ENCODE peak calls at places on chromosome 19, in seven cellular contexts. One of them, this sample, is unnamed.

GRCh38 chr19:4556574-4557185 is 2.8 kb downstream of the SEMA6B start:
- DNase-seq in stomach: no peak
- DNase-seq in astrocyte: no peak
- DNase-seq in left lung: no peak
- DNase-seq in heart left ventricle: no peak
- DNase-seq in fibroblast of lung: no peak
- DNase-seq in breast epithelium: no peak
- DNase-seq in this sample: no peak

GRCh38 chr19:40733149-40733548 is 16.2 kb downstream of the ITPKC start:
- DNase-seq in left lung: no peak
- DNase-seq in breast epithelium: no peak
- DNase-seq in astrocyte: no peak
- DNase-seq in fibroblast of lung: no peak
- DNase-seq in heart left ventricle: no peak
- DNase-seq in stomach: no peak
- DNase-seq in this sample: no peak

GRCh38 chr19:7549749-7550148 is 14.2 kb downstream of the PNPLA6 start:
- DNase-seq in breast epithelium: no peak
- DNase-seq in left lung: no peak
- DNase-seq in stomach: no peak
- DNase-seq in heart left ventricle: no peak
- DNase-seq in astrocyte: no peak
- DNase-seq in fibroblast of lung: no peak
- DNase-seq in this sample: no peak

GRCh38 chr19:31658993-31659896 is 310.0 kb upstream of the TSHZ3 start:
- DNase-seq in left lung: no peak
- DNase-seq in breast epithelium: no peak
- DNase-seq in stomach: no peak
- DNase-seq in fibroblast of lung: no peak
- DNase-seq in astrocyte: no peak
- DNase-seq in heart left ventricle: no peak
- DNase-seq in this sample: no peak

GRCh38 chr19:7679017-7679720 is 1.5 kb upstream of the TRAPPC5 start:
- DNase-seq in astrocyte: no peak
- DNase-seq in stomach: no peak
- DNase-seq in fibroblast of lung: no peak
- DNase-seq in left lung: no peak
- DNase-seq in breast epithelium: no peak
- DNase-seq in heart left ventricle: peak
- DNase-seq in this sample: peak

GRCh38 chr19:55667958-55668357 is 7.1 kb upstream of the EPN1 start:
- DNase-seq in astrocyte: no peak
- DNase-seq in left lung: no peak
- DNase-seq in breast epithelium: no peak
- DNase-seq in stomach: peak
- DNase-seq in heart left ventricle: no peak
- DNase-seq in fibroblast of lung: no peak
- DNase-seq in this sample: no peak

GRCh38 chr19:39237200-39238184 is 7.3 kb downstream of the IFNL3 start:
- DNase-seq in left lung: peak
- DNase-seq in stomach: peak
- DNase-seq in breast epithelium: peak
- DNase-seq in astrocyte: no peak
- DNase-seq in fibroblast of lung: no peak
- DNase-seq in heart left ventricle: no peak
- DNase-seq in this sample: no peak

GRCh38 chr19:56113071-56113632 is 7.9 kb downstream of the ZNF787 start:
- DNase-seq in stomach: no peak
- DNase-seq in left lung: no peak
- DNase-seq in heart left ventricle: no peak
- DNase-seq in fibroblast of lung: no peak
- DNase-seq in breast epithelium: no peak
- DNase-seq in astrocyte: no peak
- DNase-seq in this sample: no peak

GRCh38 chr19:13025819-13026477 is 30.7 kb downstream of the NFIX start:
- DNase-seq in breast epithelium: no peak
- DNase-seq in astrocyte: no peak
- DNase-seq in stomach: no peak
- DNase-seq in heart left ventricle: no peak
- DNase-seq in fibroblast of lung: no peak
- DNase-seq in left lung: no peak
- DNase-seq in this sample: no peak

GRCh38 chr19:5086725-5087439 is 118.0 kb downstream of the KDM4B start:
- DNase-seq in astrocyte: no peak
- DNase-seq in breast epithelium: no peak
- DNase-seq in fibroblast of lung: no peak
- DNase-seq in stomach: no peak
- DNase-seq in heart left ventricle: no peak
- DNase-seq in left lung: no peak
- DNase-seq in this sample: no peak

GRCh38 chr19:10142701-10143375 is 23.1 kb upstream of the EIF3G start:
- DNase-seq in fibroblast of lung: no peak
- DNase-seq in left lung: no peak
- DNase-seq in breast epithelium: no peak
- DNase-seq in astrocyte: no peak
- DNase-seq in heart left ventricle: no peak
- DNase-seq in stomach: no peak
- DNase-seq in this sample: peak

GRCh38 chr19:13355356-13355755 is 150.9 kb downstream of the CACNA1A start:
- DNase-seq in breast epithelium: no peak
- DNase-seq in astrocyte: no peak
- DNase-seq in fibroblast of lung: no peak
- DNase-seq in stomach: no peak
- DNase-seq in heart left ventricle: no peak
- DNase-seq in left lung: no peak
- DNase-seq in this sample: no peak

GRCh38 chr19:6483235-6483634 is 1.6 kb upstream of the DENND1C start:
- DNase-seq in fibroblast of lung: no peak
- DNase-seq in stomach: no peak
- DNase-seq in astrocyte: no peak
- DNase-seq in heart left ventricle: no peak
- DNase-seq in left lung: no peak
- DNase-seq in breast epithelium: no peak
- DNase-seq in this sample: no peak

GRCh38 chr19:50481351-50482149 is 4.9 kb upstream of the GARIN5A start:
- DNase-seq in stomach: no peak
- DNase-seq in astrocyte: no peak
- DNase-seq in heart left ventricle: no peak
- DNase-seq in fibroblast of lung: no peak
- DNase-seq in breast epithelium: no peak
- DNase-seq in left lung: no peak
- DNase-seq in this sample: no peak

GRCh38 chr19:29945017-29945416 is 3.0 kb downstream of the URI1 start:
- DNase-seq in fibroblast of lung: no peak
- DNase-seq in heart left ventricle: no peak
- DNase-seq in astrocyte: no peak
- DNase-seq in left lung: no peak
- DNase-seq in breast epithelium: no peak
- DNase-seq in stomach: no peak
- DNase-seq in this sample: no peak
- H3K27ac ChIP-seq in fibroblast of lung: no peak
- H3K27ac ChIP-seq in heart left ventricle: no peak
- H3K27ac ChIP-seq in astrocyte: no peak
- H3K27ac ChIP-seq in left lung: no peak
- H3K27ac ChIP-seq in breast epithelium: no peak
- H3K27ac ChIP-seq in stomach: no peak
- H3K27ac ChIP-seq in this sample: no peak

DNA sequence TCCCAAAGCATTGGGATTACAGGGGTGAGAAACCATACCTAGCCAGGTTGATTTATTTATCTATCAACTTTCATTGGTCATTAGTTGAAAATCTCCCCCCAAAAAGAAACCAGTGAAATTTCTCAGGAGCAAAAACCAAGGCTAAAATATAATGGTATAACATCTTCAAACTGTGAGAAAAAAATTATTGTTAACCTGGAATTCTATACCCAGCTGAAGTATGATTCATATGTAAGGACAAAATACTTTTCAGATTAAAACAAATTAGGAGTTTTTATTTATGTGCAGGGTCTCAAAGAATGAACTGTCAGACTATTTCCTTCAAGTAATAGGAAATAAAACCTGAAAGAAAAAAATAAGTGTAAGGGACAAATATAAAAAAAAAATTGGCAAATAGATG is 1053.9 kb downstream of the UQCRFS1 start:
- DNase-seq in heart left ventricle: no peak
- DNase-seq in fibroblast of lung: no peak
- DNase-seq in left lung: no peak
- DNase-seq in breast epithelium: no peak
- DNase-seq in stomach: no peak
- DNase-seq in astrocyte: no peak
- DNase-seq in this sample: no peak
- TF ChIP-seq CTCF in heart left ventricle: no peak
- TF ChIP-seq CTCF in fibroblast of lung: no peak
- TF ChIP-seq CTCF in left lung: no peak
- TF ChIP-seq CTCF in breast epithelium: no peak
- TF ChIP-seq CTCF in stomach: no peak
- TF ChIP-seq CTCF in astrocyte: no peak
- TF ChIP-seq CTCF in this sample: no peak

DNA sequence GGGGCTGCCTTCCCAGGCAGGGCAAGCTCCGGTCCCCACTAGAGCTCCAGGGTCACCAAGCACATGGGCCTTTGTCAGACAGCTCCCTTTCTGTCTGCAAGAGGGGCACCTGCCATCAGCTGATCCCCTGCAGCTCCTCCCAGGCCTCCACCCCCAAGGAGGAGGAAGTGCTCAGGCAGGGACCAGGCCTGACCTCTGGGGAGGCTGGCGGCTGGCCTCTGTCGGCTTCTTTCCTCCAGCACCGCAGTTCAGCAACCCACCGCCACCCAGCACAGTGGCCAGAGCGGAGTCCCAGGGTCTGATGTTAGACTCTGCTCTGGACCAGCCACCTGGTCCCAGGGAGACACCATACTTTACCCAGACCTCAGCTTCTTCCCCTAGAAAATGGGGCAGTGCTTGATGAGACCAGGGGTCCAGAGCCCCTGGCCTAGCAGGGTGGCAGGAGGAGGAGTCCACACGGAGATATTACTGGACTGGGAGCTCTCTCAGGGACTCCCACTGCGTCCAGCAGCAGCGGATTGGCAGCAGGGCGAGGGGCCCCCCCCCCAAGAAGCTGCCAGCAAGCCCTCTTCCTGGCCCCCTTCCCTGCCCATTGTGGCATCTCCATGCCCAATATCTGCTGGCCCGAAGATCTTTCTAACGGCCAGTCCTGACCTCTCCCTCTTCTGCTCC is 24.1 kb downstream of the NKPD1 start:
- DNase-seq in breast epithelium: no peak
- DNase-seq in fibroblast of lung: no peak
- DNase-seq in astrocyte: no peak
- DNase-seq in left lung: no peak
- DNase-seq in heart left ventricle: no peak
- DNase-seq in stomach: no peak
- DNase-seq in this sample: no peak
- H3K27ac ChIP-seq in breast epithelium: no peak
- H3K27ac ChIP-seq in fibroblast of lung: no peak
- H3K27ac ChIP-seq in astrocyte: no peak
- H3K27ac ChIP-seq in left lung: no peak
- H3K27ac ChIP-seq in heart left ventricle: peak
- H3K27ac ChIP-seq in stomach: peak
- H3K27ac ChIP-seq in this sample: no peak

GRCh38 chr19:17289489-17289888 is 7.8 kb downstream of the ANKLE1 start:
- DNase-seq in fibroblast of lung: peak
- DNase-seq in breast epithelium: no peak
- DNase-seq in heart left ventricle: peak
- DNase-seq in left lung: peak
- DNase-seq in astrocyte: peak
- DNase-seq in stomach: peak
- DNase-seq in this sample: no peak

GRCh38 chr19:17285415-17286135 is 3.9 kb downstream of the ANKLE1 start:
- DNase-seq in left lung: no peak
- DNase-seq in heart left ventricle: no peak
- DNase-seq in breast epithelium: no peak
- DNase-seq in fibroblast of lung: no peak
- DNase-seq in astrocyte: no peak
- DNase-seq in stomach: no peak
- DNase-seq in this sample: no peak

GRCh38 chr19:17286263-17286662 is 4.6 kb downstream of the ANKLE1 start:
- DNase-seq in astrocyte: no peak
- DNase-seq in heart left ventricle: no peak
- DNase-seq in left lung: no peak
- DNase-seq in breast epithelium: no peak
- DNase-seq in fibroblast of lung: no peak
- DNase-seq in stomach: no peak
- DNase-seq in this sample: no peak

GRCh38 chr19:17283504-17283996 is 1.8 kb downstream of the ANKLE1 start:
- DNase-seq in left lung: no peak
- DNase-seq in astrocyte: no peak
- DNase-seq in heart left ventricle: no peak
- DNase-seq in stomach: no peak
- DNase-seq in breast epithelium: no peak
- DNase-seq in fibroblast of lung: no peak
- DNase-seq in this sample: no peak

DNA sequence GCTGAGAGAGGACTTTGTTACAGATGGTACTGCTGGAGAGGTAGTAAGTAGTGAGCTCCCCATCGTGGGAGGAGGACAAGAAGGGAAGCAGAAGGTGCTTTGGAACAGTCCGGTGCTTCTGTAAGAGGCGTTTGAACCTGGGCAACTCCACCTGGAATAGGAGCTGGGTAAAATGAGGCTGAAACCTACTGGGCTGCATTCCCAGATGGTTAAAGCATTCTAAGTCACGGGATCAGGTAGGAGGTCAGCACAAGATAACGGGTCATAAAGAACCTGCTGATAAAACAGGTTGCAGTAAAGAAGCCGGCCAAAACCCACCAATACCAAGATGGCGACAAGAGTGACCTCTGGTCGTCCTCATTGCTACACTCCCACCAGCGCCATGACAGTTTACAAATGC is 5.0 kb downstream of the ANKLE1 start:
- DNase-seq in heart left ventricle: no peak
- DNase-seq in astrocyte: no peak
- DNase-seq in breast epithelium: no peak
- DNase-seq in stomach: no peak
- DNase-seq in left lung: no peak
- DNase-seq in fibroblast of lung: no peak
- DNase-seq in this sample: no peak
- TF ChIP-seq CTCF in heart left ventricle: no peak
- TF ChIP-seq CTCF in astrocyte: no peak
- TF ChIP-seq CTCF in breast epithelium: no peak
- TF ChIP-seq CTCF in stomach: no peak
- TF ChIP-seq CTCF in left lung: no peak
- TF ChIP-seq CTCF in fibroblast of lung: no peak
- TF ChIP-seq CTCF in this sample: no peak

GRCh38 chr19:1225451-1226226 is 12.2 kb downstream of the CBARP start:
- DNase-seq in astrocyte: no peak
- DNase-seq in left lung: no peak
- DNase-seq in heart left ventricle: no peak
- DNase-seq in breast epithelium: no peak
- DNase-seq in stomach: no peak
- DNase-seq in fibroblast of lung: no peak
- DNase-seq in this sample: no peak
- H3K27ac ChIP-seq in astrocyte: no peak
- H3K27ac ChIP-seq in left lung: no peak
- H3K27ac ChIP-seq in heart left ventricle: no peak
- H3K27ac ChIP-seq in breast epithelium: no peak
- H3K27ac ChIP-seq in stomach: no peak
- H3K27ac ChIP-seq in fibroblast of lung: no peak
- H3K27ac ChIP-seq in this sample: no peak

This sample was measured in CD4-positive, alpha-beta T cell.